ENCODE peak calls at places on chromosome 12, in five cellular contexts. One of them, this sample, is unnamed.

GRCh38 chr12:52343550-52343949 is 22.4 kb upstream of the KRT83 start:
- DNase-seq in mammary epithelial cell: no peak
- DNase-seq in left ventricle myocardium inferior: no peak
- DNase-seq in PC-3: no peak
- DNase-seq in fibroblast of lung: no peak
- DNase-seq in this sample: no peak

GRCh38 chr12:100688451-100688864 is 106.1 kb upstream of the ANO4 start:
- DNase-seq in PC-3: no peak
- DNase-seq in mammary epithelial cell: peak
- DNase-seq in fibroblast of lung: peak
- DNase-seq in left ventricle myocardium inferior: no peak
- DNase-seq in this sample: no peak

GRCh38 chr12:23559268-23559753 is 390.2 kb downstream of the SOX5 start:
- DNase-seq in PC-3: no peak
- DNase-seq in mammary epithelial cell: no peak
- DNase-seq in left ventricle myocardium inferior: no peak
- DNase-seq in fibroblast of lung: no peak
- DNase-seq in this sample: no peak

GRCh38 chr12:64098709-64099354 is 123.3 kb downstream of the KICS2 start:
- DNase-seq in left ventricle myocardium inferior: no peak
- DNase-seq in PC-3: peak
- DNase-seq in mammary epithelial cell: no peak
- DNase-seq in fibroblast of lung: peak
- DNase-seq in this sample: peak

GRCh38 chr12:49295087-49296001 is at the start of gene PRPH:
- DNase-seq in mammary epithelial cell: no peak
- DNase-seq in PC-3: no peak
- DNase-seq in left ventricle myocardium inferior: no peak
- DNase-seq in fibroblast of lung: no peak
- DNase-seq in this sample: no peak

GRCh38 chr12:94200069-94200468 is 51.7 kb downstream of the PLXNC1 start:
- DNase-seq in PC-3: no peak
- DNase-seq in mammary epithelial cell: no peak
- DNase-seq in left ventricle myocardium inferior: no peak
- DNase-seq in fibroblast of lung: no peak
- DNase-seq in this sample: no peak

GRCh38 chr12:28794796-28795195 is 354.3 kb upstream of the FAR2 start:
- DNase-seq in PC-3: no peak
- DNase-seq in fibroblast of lung: no peak
- DNase-seq in mammary epithelial cell: no peak
- DNase-seq in left ventricle myocardium inferior: no peak
- DNase-seq in this sample: no peak

GRCh38 chr12:104792570-104792969 is 165.5 kb downstream of the SLC41A2 start:
- DNase-seq in fibroblast of lung: peak
- DNase-seq in mammary epithelial cell: peak
- DNase-seq in left ventricle myocardium inferior: no peak
- DNase-seq in PC-3: peak
- DNase-seq in this sample: peak

DNA sequence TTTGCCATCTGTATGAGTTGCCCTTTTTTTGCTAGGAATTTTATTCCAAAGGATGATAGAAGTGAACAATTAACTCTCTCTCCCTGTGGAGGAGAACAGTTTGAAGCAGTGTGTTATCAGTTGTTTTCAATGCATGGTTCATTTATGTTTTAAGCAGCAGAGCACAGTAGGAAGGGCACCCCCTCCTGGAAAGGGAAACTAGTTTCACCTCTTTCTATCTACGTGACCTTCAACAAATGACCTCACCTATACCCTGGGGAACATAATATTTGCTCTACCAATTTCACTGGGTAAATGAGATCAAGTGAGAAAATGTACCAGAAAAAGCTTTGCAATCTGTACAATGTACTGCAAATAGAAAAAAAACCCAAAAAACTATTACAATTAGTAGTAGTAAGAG is 5.4 kb upstream of the DCP1B start:
- DNase-seq in fibroblast of lung: no peak
- DNase-seq in left ventricle myocardium inferior: no peak
- DNase-seq in mammary epithelial cell: no peak
- DNase-seq in PC-3: no peak
- DNase-seq in this sample: no peak
- TF ChIP-seq CTCF in fibroblast of lung: peak
- TF ChIP-seq CTCF in left ventricle myocardium inferior: no peak
- TF ChIP-seq CTCF in mammary epithelial cell: no peak
- TF ChIP-seq CTCF in PC-3: peak
- TF ChIP-seq CTCF in this sample: no peak

GRCh38 chr12:47808574-47809380 is 10.9 kb downstream of the HDAC7 start:
- DNase-seq in fibroblast of lung: no peak
- DNase-seq in PC-3: peak
- DNase-seq in mammary epithelial cell: peak
- DNase-seq in left ventricle myocardium inferior: no peak
- DNase-seq in this sample: no peak
- TF ChIP-seq CTCF in fibroblast of lung: peak
- TF ChIP-seq CTCF in PC-3: peak
- TF ChIP-seq CTCF in mammary epithelial cell: peak
- TF ChIP-seq CTCF in left ventricle myocardium inferior: no peak
- TF ChIP-seq CTCF in this sample: peak

DNA sequence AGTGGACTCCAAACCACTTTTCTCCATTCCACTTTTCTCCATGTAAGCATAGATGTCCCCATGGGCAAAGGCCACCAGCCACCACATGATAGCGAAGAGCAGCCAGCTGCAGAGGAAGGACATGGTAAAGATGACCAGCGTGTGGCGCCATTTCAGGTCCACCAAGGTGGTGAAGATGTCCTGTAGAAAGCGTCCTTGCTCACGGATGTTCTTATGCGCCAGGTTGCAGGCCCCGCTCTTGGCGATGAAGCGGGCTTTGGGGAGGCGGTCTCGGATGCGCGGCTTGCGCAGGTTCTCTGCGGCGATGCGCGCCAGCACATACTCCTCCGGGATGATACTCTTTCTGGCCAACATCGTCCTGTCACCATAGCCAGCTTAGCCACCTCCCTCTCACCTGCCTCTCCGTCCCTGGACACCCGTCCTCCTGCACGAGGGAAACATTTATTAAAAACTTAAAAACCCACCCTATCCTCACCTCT is 1.2 kb downstream of the KCNJ8 start:
- DNase-seq in left ventricle myocardium inferior: peak
- DNase-seq in fibroblast of lung: peak
- DNase-seq in mammary epithelial cell: no peak
- DNase-seq in PC-3: peak
- DNase-seq in this sample: peak
- TF ChIP-seq CTCF in left ventricle myocardium inferior: peak
- TF ChIP-seq CTCF in fibroblast of lung: peak
- TF ChIP-seq CTCF in mammary epithelial cell: no peak
- TF ChIP-seq CTCF in PC-3: peak
- TF ChIP-seq CTCF in this sample: peak

DNA sequence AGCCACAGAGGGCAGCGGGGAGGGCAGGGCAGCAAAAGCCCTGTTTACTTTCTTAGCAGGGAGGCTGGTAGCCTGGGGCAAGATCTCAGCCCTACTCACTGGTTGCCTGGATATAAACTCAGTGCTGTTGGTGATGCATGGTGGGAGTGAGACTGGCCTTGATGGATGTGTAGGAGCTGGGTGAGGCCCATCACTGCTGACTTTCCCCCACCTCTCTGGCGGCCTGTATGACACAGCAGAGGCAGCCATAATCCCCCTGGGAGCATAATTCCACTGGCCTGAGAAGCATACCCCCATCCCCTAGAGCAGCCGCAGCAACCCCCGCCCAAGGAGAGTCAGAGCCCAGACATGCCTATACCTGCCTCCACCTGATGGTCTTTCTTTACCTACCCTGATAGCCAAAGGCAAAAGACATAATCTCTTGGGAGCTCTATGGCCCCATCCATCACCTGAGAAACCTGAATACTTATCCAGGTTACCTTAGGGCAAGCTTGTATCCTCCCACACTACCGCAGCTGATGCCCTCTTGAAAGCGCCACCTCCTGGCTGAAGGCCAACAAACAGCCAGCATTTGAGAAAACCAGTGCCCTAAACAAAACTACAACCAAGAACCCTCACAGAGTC is 59.3 kb downstream of the DNAI7 start:
- DNase-seq in left ventricle myocardium inferior: no peak
- DNase-seq in fibroblast of lung: no peak
- DNase-seq in mammary epithelial cell: peak
- DNase-seq in PC-3: no peak
- DNase-seq in this sample: no peak
- TF ChIP-seq CTCF in left ventricle myocardium inferior: no peak
- TF ChIP-seq CTCF in fibroblast of lung: no peak
- TF ChIP-seq CTCF in mammary epithelial cell: no peak
- TF ChIP-seq CTCF in PC-3: peak
- TF ChIP-seq CTCF in this sample: no peak

DNA sequence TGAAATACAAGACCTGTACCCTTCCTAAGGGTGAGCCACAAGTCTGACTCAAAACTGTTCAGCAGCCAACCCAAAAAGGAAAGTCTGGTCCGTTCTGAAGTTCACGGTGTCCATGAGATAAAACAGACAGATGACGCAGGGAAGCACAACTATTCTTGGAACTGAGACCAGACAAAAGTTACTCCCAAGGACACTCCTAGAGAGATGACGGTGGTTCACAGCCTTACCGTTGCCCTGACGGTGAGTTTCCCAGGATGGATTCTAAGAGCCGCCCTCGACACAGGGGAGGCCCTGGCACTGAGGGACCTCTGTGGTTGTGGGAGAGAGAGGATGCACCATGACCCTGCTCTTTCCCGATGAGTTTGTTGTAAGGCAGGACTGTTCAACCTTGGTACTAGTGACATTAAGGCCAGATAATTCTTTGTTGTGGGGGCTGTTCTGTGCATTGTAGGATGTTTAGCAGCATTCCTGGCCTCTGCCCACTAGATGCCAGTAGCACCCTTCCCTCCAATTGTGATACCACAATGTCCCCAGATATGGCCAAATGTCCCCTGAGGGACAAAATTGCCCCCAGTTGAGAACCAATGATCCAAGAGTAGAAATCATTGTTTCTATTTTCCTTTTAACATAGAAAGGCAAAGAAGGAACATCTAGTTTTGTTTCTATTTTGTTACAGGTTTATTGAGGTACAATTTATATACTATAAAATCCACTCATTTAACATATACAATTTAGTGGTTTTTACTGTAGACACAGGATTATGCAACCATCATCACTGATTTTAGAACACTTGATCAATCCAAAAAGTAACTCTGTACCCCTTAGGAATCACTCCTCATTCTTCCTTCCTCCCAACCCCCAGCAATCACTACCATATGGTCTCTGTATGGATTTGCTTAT is 23.0 kb downstream of the OR10P1 start:
- DNase-seq in fibroblast of lung: peak
- DNase-seq in mammary epithelial cell: no peak
- DNase-seq in left ventricle myocardium inferior: peak
- DNase-seq in PC-3: peak
- DNase-seq in this sample: peak
- TF ChIP-seq CTCF in fibroblast of lung: peak
- TF ChIP-seq CTCF in mammary epithelial cell: peak
- TF ChIP-seq CTCF in left ventricle myocardium inferior: peak
- TF ChIP-seq CTCF in PC-3: peak
- TF ChIP-seq CTCF in this sample: peak

GRCh38 chr12:31931796-31932715 is 27.2 kb upstream of the RESF1 start:
- DNase-seq in left ventricle myocardium inferior: no peak
- DNase-seq in mammary epithelial cell: no peak
- DNase-seq in fibroblast of lung: no peak
- DNase-seq in PC-3: no peak
- DNase-seq in this sample: no peak
- TF ChIP-seq CTCF in left ventricle myocardium inferior: no peak
- TF ChIP-seq CTCF in mammary epithelial cell: no peak
- TF ChIP-seq CTCF in fibroblast of lung: no peak
- TF ChIP-seq CTCF in PC-3: no peak
- TF ChIP-seq CTCF in this sample: no peak

GRCh38 chr12:15526033-15526432 is 203.7 kb downstream of the PTPRO start:
- DNase-seq in mammary epithelial cell: peak
- DNase-seq in left ventricle myocardium inferior: no peak
- DNase-seq in fibroblast of lung: no peak
- DNase-seq in PC-3: no peak
- DNase-seq in this sample: no peak

GRCh38 chr12:15530361-15530760 is 208.1 kb downstream of the PTPRO start:
- DNase-seq in left ventricle myocardium inferior: no peak
- DNase-seq in mammary epithelial cell: no peak
- DNase-seq in PC-3: no peak
- DNase-seq in fibroblast of lung: no peak
- DNase-seq in this sample: no peak

GRCh38 chr12:15525414-15525813 is 203.1 kb downstream of the PTPRO start:
- DNase-seq in fibroblast of lung: no peak
- DNase-seq in mammary epithelial cell: peak
- DNase-seq in PC-3: no peak
- DNase-seq in left ventricle myocardium inferior: no peak
- DNase-seq in this sample: no peak

GRCh38 chr12:15528666-15529065 is 206.4 kb downstream of the PTPRO start:
- DNase-seq in fibroblast of lung: no peak
- DNase-seq in left ventricle myocardium inferior: no peak
- DNase-seq in PC-3: no peak
- DNase-seq in mammary epithelial cell: no peak
- DNase-seq in this sample: no peak

GRCh38 chr12:15527201-15527782 is 205.0 kb downstream of the PTPRO start:
- DNase-seq in mammary epithelial cell: peak
- DNase-seq in left ventricle myocardium inferior: peak
- DNase-seq in fibroblast of lung: peak
- DNase-seq in PC-3: peak
- DNase-seq in this sample: no peak
- TF ChIP-seq CTCF in mammary epithelial cell: peak
- TF ChIP-seq CTCF in left ventricle myocardium inferior: no peak
- TF ChIP-seq CTCF in fibroblast of lung: peak
- TF ChIP-seq CTCF in PC-3: peak
- TF ChIP-seq CTCF in this sample: peak

GRCh38 chr12:12281134-12281533 is 14.3 kb upstream of the LRP6 start:
- DNase-seq in mammary epithelial cell: no peak
- DNase-seq in left ventricle myocardium inferior: no peak
- DNase-seq in fibroblast of lung: no peak
- DNase-seq in PC-3: no peak
- DNase-seq in this sample: no peak
- TF ChIP-seq CTCF in mammary epithelial cell: no peak
- TF ChIP-seq CTCF in left ventricle myocardium inferior: no peak
- TF ChIP-seq CTCF in fibroblast of lung: no peak
- TF ChIP-seq CTCF in PC-3: no peak
- TF ChIP-seq CTCF in this sample: no peak

GRCh38 chr12:14714437-14714836 is 18.0 kb upstream of the GUCY2C start:
- DNase-seq in fibroblast of lung: no peak
- DNase-seq in PC-3: no peak
- DNase-seq in mammary epithelial cell: no peak
- DNase-seq in left ventricle myocardium inferior: no peak
- DNase-seq in this sample: no peak

GRCh38 chr12:14716848-14717444 is 20.5 kb upstream of the GUCY2C start:
- DNase-seq in fibroblast of lung: peak
- DNase-seq in PC-3: peak
- DNase-seq in left ventricle myocardium inferior: no peak
- DNase-seq in mammary epithelial cell: peak
- DNase-seq in this sample: peak
- TF ChIP-seq CTCF in fibroblast of lung: peak
- TF ChIP-seq CTCF in PC-3: peak
- TF ChIP-seq CTCF in left ventricle myocardium inferior: peak
- TF ChIP-seq CTCF in mammary epithelial cell: peak
- TF ChIP-seq CTCF in this sample: peak

DNA sequence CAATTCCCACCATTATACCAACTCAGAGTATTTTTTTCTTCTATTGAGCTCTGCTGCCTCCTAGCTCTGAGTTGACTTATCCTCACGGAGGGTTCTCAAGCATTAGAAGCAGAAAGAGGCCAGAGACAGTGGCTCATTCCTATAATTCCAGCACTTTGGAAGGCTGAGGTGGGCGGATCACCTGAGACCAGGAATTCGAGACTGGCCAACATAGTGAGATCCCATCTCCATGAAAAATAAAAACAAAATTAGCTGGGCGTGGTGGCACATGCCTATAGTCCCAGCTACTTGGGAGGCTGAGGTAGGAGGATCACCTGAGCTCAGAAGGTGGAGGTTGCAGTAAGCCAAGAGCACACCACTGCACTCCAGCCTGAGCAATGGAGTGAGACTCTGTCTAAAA is 21.0 kb downstream of the HPD start:
- DNase-seq in PC-3: no peak
- DNase-seq in left ventricle myocardium inferior: no peak
- DNase-seq in fibroblast of lung: no peak
- DNase-seq in mammary epithelial cell: no peak
- DNase-seq in this sample: no peak
- TF ChIP-seq CTCF in PC-3: no peak
- TF ChIP-seq CTCF in left ventricle myocardium inferior: no peak
- TF ChIP-seq CTCF in fibroblast of lung: peak
- TF ChIP-seq CTCF in mammary epithelial cell: no peak
- TF ChIP-seq CTCF in this sample: peak